ENCODE peak calls at places on chromosomes 4 and X, in nine cellular contexts. V, I, P, F, X, J, M, A and B are unnamed samples. For H3K9me3 and H3K36me3, the result is how much of the 10 kb centered on the place peaks cover.

GRCh38 chrX:122245175-122245574 is 938.9 kb upstream of the GRIA3 start:
- DNase-seq in J (no peak), X (no peak), F (no peak), I (no peak), V (no peak), M (no peak), P (no peak), A (no peak), B (no peak)

GRCh38 chr4:147730333-147730732 is 1.6 kb upstream of the ARHGAP10 start:
- DNase-seq in I (no peak), J (no peak), X (no peak), A (no peak), V (no peak), F (no peak), P (no peak), M (no peak), B (no peak)

GRCh38 chr4:16729361-16729760 is 169.1 kb downstream of the LDB2 start:
- DNase-seq in A (no peak), V (no peak), F (no peak), M (no peak), J (no peak), P (no peak), X (no peak), I (no peak), B (no peak)

GRCh38 chrX:115339441-115340025 is 50.0 kb downstream of the LUZP4 start:
- DNase-seq in I (no peak), J (peak), V (no peak), A (no peak), M (peak), F (no peak), X (no peak), P (peak), B (no peak)

GRCh38 chrX:116436358-116436816 is at the start of gene SLC6A14:
- DNase-seq in F (no peak), M (no peak), X (peak), I (no peak), V (no peak), P (no peak), J (no peak), A (peak), B (no peak)

GRCh38 chrX:155747520-155747919 is 133.6 kb upstream of the VAMP7 start:
- DNase-seq in I (no peak), X (peak), V (no peak), A (peak), J (peak), M (no peak), P (peak), F (no peak), B (no peak)

GRCh38 chr4:53782468-53782865 is 191.2 kb upstream of the LNX1 start:
- DNase-seq in P (no peak), J (no peak), M (peak), A (no peak), F (no peak), X (no peak), I (no peak), V (no peak), B (no peak)

GRCh38 chrX:35499071-35499862 is 298.9 kb upstream of the MAGEB16 start:
- DNase-seq in P (no peak), F (no peak), I (no peak), A (no peak), X (no peak), V (no peak), M (no peak), J (no peak), B (no peak)

GRCh38 chr4:84965558-84966381 is 720 bp downstream of the WDFY3 start:
- DNase-seq in P (no peak), X (peak), I (peak), F (no peak), V (no peak), J (peak), M (peak), A (peak), B (no peak)

GRCh38 chr4:7457201-7458065 is 22.7 kb upstream of the PSAPL1 start:
- DNase-seq in X (no peak), P (no peak), V (no peak), F (no peak), A (no peak), I (no peak), M (no peak), J (no peak), B (no peak)

GRCh38 chr4:11252149-11252548 is 176.5 kb downstream of the HS3ST1 start:
- DNase-seq in F (no peak), A (no peak), X (no peak), V (no peak), I (no peak), J (no peak), M (no peak), P (no peak), B (no peak)

GRCh38 chrX:7120578-7121219 is 26.8 kb upstream of the STS start:
- DNase-seq in J (no peak), X (no peak), P (no peak), V (no peak), A (no peak), F (no peak), M (peak), I (no peak), B (no peak)

GRCh38 chrX:56233682-56234081 is 1.5 kb downstream of the KLF8 start:
- DNase-seq in P (peak), F (no peak), V (no peak), I (peak), M (no peak), J (peak), A (peak), X (no peak), B (no peak)

GRCh38 chr4:33494150-33494549 is 2750.2 kb downstream of the ARAP2 start:
- DNase-seq in X (no peak), J (no peak), P (no peak), M (no peak), V (no peak), I (no peak), F (no peak), A (no peak), B (no peak)

GRCh38 chrX:9465380-9466114 is 689 bp downstream of the TBL1X start:
- DNase-seq in M (no peak), F (peak), V (no peak), P (no peak), J (no peak), I (no peak), X (peak), A (peak), B (peak)

GRCh38 chrX:19680580-19680979 is 165.3 kb upstream of the MAP3K15 start:
- DNase-seq in M (no peak), V (no peak), F (no peak), I (no peak), P (no peak), A (peak), X (no peak), J (no peak), B (no peak)

GRCh38 chr4:169226565-169226964 is 44.2 kb downstream of the SH3RF1 start:
- DNase-seq in P (no peak), F (no peak), V (no peak), M (no peak), X (no peak), J (no peak), A (no peak), I (no peak), B (no peak)

GRCh38 chr4:2790583-2791517 is 2.0 kb upstream of the SH3BP2 start:
- DNase-seq in X (no peak), P (no peak), V (no peak), A (no peak), I (no peak), F (no peak), J (no peak), M (no peak), B (no peak)

GRCh38 chr4:22434895-22435294 is 81.0 kb downstream of the ADGRA3 start:
- DNase-seq in X (peak), A (peak), V (no peak), I (peak), M (peak), P (no peak), J (no peak), F (no peak), B (no peak)

GRCh38 chr4:123055943-123056342 is 133.5 kb upstream of the NUDT6 start:
- DNase-seq in X (no peak), V (no peak), F (no peak), M (peak), P (no peak), I (no peak), J (no peak), A (no peak), B (no peak)

GRCh38 chr4:55941881-55942280 is 6.9 kb upstream of the CEP135 start:
- DNase-seq in P (no peak), X (no peak), A (no peak), F (no peak), I (no peak), M (no peak), V (no peak), J (no peak), B (no peak)
- H3K9me3 ChIP-seq in P (under half), X (under half), A (under half), F (under half), I (under half), M (under half), V (under half), J (under half), B (under half)

GRCh38 chrX:120536056-120536455 is 24.7 kb downstream of the CUL4B start:
- DNase-seq in A (no peak), P (no peak), V (no peak), X (no peak), I (no peak), J (no peak), F (no peak), M (no peak), B (no peak)
- H3K36me3 ChIP-seq in A (under half), P (half or more), V (under half), X (half or more), I (under half), J (under half), F (under half), M (under half), B (under half)

GRCh38 chr4:30617836-30618235 is 102.3 kb upstream of the PCDH7 start:
- DNase-seq in M (no peak), P (no peak), A (no peak), J (no peak), I (no peak), V (no peak), X (no peak), F (no peak), B (no peak)
- H3K4me3 ChIP-seq in M (no peak), P (no peak), A (no peak), J (no peak), I (no peak), V (no peak), X (no peak), F (no peak), B (no peak)

GRCh38 chr4:273312-274017 is 31.8 kb downstream of the ZNF732 start:
- DNase-seq in P (no peak), I (no peak), X (no peak), F (no peak), V (no peak), A (no peak), J (no peak), M (no peak), B (no peak)
- H3K9me3 ChIP-seq in P (under half), I (under half), X (half or more), F (under half), V (half or more), A (under half), J (under half), M (under half), B (under half)

DNA sequence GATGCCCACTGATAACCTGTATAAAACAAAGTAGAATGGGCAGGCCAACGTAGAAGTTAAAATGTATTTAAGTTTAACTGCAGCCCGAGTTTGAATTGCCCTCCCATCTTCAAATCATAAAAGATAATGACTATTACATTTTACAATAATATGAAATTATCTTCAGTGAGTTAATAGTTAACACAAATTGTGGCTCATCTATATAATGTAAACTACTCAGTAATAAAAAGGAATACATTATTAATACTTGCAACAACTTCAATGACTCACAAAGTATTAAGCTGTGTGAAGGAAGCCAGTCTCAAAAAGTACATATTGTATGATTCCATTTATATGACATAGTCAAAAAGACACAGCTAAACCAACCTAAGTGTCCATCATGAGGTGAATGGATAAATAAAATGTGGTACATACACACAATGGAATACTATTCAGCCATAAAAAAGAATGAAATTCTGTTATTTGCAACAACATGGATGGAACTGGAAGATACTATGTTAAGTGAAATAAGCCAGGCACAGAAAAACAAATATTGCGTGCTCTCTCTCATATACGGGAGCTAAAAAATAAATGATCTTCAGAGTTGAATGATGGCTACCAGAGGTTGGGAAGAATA is 7.8 kb downstream of the PLRG1 start:
- DNase-seq in X (no peak), A (no peak), J (no peak), I (no peak), V (no peak), M (no peak), F (no peak), P (no peak), B (no peak)
- H3K36me3 ChIP-seq in X (half or more), A (under half), J (under half), I (half or more), V (under half), M (under half), F (half or more), P (half or more), B (half or more)

GRCh38 chrX:40074959-40075332 is 22.8 kb downstream of the BCOR start:
- DNase-seq in I (no peak), J (no peak), F (no peak), P (no peak), X (no peak), M (no peak), V (no peak), A (no peak), B (no peak)
- H3K4me3 ChIP-seq in I (no peak), J (no peak), F (no peak), P (no peak), X (no peak), M (no peak), V (no peak), A (no peak), B (no peak)

GRCh38 chrX:5042563-5042962 is 1186.1 kb downstream of the NLGN4X start:
- DNase-seq in F (no peak), X (no peak), J (no peak), I (no peak), P (no peak), V (no peak), A (no peak), M (no peak), B (no peak)
- H3K9me3 ChIP-seq in F (under half), X (under half), J (under half), I (under half), P (under half), V (under half), A (under half), M (under half), B (under half)

GRCh38 chr4:87132035-87132434 is 88.4 kb downstream of the KLHL8 start:
- DNase-seq in A (no peak), M (no peak), P (no peak), I (no peak), F (no peak), J (no peak), X (no peak), V (no peak), B (no peak)
- H3K36me3 ChIP-seq in A (under half), M (under half), P (half or more), I (under half), F (under half), J (under half), X (half or more), V (under half), B (under half)